ENCODE peak calls at places on chromosome 22, in six cellular contexts. One of them, this sample, is unnamed.
A peak's percentile ranks its signal among the peaks of the same experiment; 100 is the strongest.

GRCh38 chr22:18091478-18091877 is 13.7 kb downstream of the PEX26 start:
- DNase-seq in IMR-90: no peak
- DNase-seq in AG04450: no peak
- DNase-seq in PC-9: no peak
- DNase-seq in transverse colon: no peak
- DNase-seq in cardiac muscle cell: no peak
- DNase-seq in this sample: no peak

GRCh38 chr22:17366830-17367229 is 2.4 kb upstream of the CECR2 start:
- DNase-seq in PC-9: no peak
- DNase-seq in transverse colon: peak; percentile 17
- DNase-seq in AG04450: no peak
- DNase-seq in cardiac muscle cell: peak; percentile 69
- DNase-seq in IMR-90: no peak
- DNase-seq in this sample: peak; percentile 61

GRCh38 chr22:24097961-24098391 is 83.3 kb upstream of the SUSD2 start:
- DNase-seq in AG04450: no peak
- DNase-seq in transverse colon: no peak
- DNase-seq in cardiac muscle cell: no peak
- DNase-seq in PC-9: no peak
- DNase-seq in IMR-90: no peak
- DNase-seq in this sample: no peak

GRCh38 chr22:19629331-19629719 is 85.0 kb upstream of the SEPTIN5 start:
- DNase-seq in AG04450: no peak
- DNase-seq in transverse colon: no peak
- DNase-seq in IMR-90: no peak
- DNase-seq in PC-9: no peak
- DNase-seq in cardiac muscle cell: no peak
- DNase-seq in this sample: no peak

GRCh38 chr22:36391648-36392047 is 3.9 kb upstream of the MYH9 start:
- DNase-seq in transverse colon: peak; percentile 62
- DNase-seq in AG04450: no peak
- DNase-seq in IMR-90: no peak
- DNase-seq in cardiac muscle cell: no peak
- DNase-seq in PC-9: no peak
- DNase-seq in this sample: no peak

GRCh38 chr22:40552070-40552469 is 84.4 kb downstream of the MRTFA start:
- DNase-seq in transverse colon: no peak
- DNase-seq in cardiac muscle cell: no peak
- DNase-seq in PC-9: no peak
- DNase-seq in AG04450: no peak
- DNase-seq in IMR-90: no peak
- DNase-seq in this sample: peak; percentile 76

GRCh38 chr22:49302150-49302460 is 525.6 kb downstream of the BRD1 start:
- DNase-seq in transverse colon: no peak
- DNase-seq in cardiac muscle cell: no peak
- DNase-seq in IMR-90: no peak
- DNase-seq in AG04450: no peak
- DNase-seq in PC-9: no peak
- DNase-seq in this sample: no peak

GRCh38 chr22:17858033-17858432 is 83.8 kb upstream of the BID start:
- DNase-seq in cardiac muscle cell: no peak
- DNase-seq in AG04450: no peak
- DNase-seq in IMR-90: no peak
- DNase-seq in PC-9: no peak
- DNase-seq in transverse colon: no peak
- DNase-seq in this sample: no peak

GRCh38 chr22:24247011-24247507 is 2.2 kb upstream of the GGT5 start:
- DNase-seq in PC-9: no peak
- DNase-seq in IMR-90: peak; percentile 7
- DNase-seq in transverse colon: no peak
- DNase-seq in cardiac muscle cell: no peak
- DNase-seq in AG04450: no peak
- DNase-seq in this sample: no peak

GRCh38 chr22:42022162-42022847 is 23.7 kb downstream of the WBP2NL start:
- DNase-seq in IMR-90: no peak
- DNase-seq in cardiac muscle cell: no peak
- DNase-seq in transverse colon: peak; percentile 32
- DNase-seq in AG04450: no peak
- DNase-seq in PC-9: peak; percentile 28
- DNase-seq in this sample: no peak

GRCh38 chr22:33000342-33001280 is 57.6 kb downstream of the SYN3 start:
- DNase-seq in transverse colon: peak; percentile 27
- DNase-seq in cardiac muscle cell: peak; percentile 71
- DNase-seq in AG04450: no peak
- DNase-seq in IMR-90: peak; percentile 32
- DNase-seq in PC-9: peak; percentile 60
- DNase-seq in this sample: peak; percentile 58

GRCh38 chr22:31915499-31916065 is 28.8 kb upstream of the YWHAH start:
- DNase-seq in cardiac muscle cell: no peak
- DNase-seq in transverse colon: no peak
- DNase-seq in AG04450: no peak
- DNase-seq in PC-9: no peak
- DNase-seq in IMR-90: no peak
- DNase-seq in this sample: no peak

GRCh38 chr22:30497466-30498150 is 7.9 kb downstream of the SEC14L4 start:
- DNase-seq in transverse colon: no peak
- DNase-seq in cardiac muscle cell: no peak
- DNase-seq in AG04450: no peak
- DNase-seq in PC-9: no peak
- DNase-seq in IMR-90: no peak
- DNase-seq in this sample: no peak
- H3K27me3 ChIP-seq in transverse colon: peaks cover 19% of the 10 kb centered on the region
- H3K27me3 ChIP-seq in cardiac muscle cell: no peaks in the 10 kb centered on the region
- H3K27me3 ChIP-seq in AG04450: peaks cover 17% of the 10 kb centered on the region
- H3K27me3 ChIP-seq in PC-9: peaks cover 11% of the 10 kb centered on the region
- H3K27me3 ChIP-seq in IMR-90: peaks cover 31% of the 10 kb centered on the region
- H3K27me3 ChIP-seq in this sample: peaks cover 58% of the 10 kb centered on the region

GRCh38 chr22:44879301-44879680 is 126.9 kb downstream of the ARHGAP8 start:
- DNase-seq in PC-9: no peak
- DNase-seq in transverse colon: no peak
- DNase-seq in AG04450: no peak
- DNase-seq in cardiac muscle cell: no peak
- DNase-seq in IMR-90: no peak
- DNase-seq in this sample: no peak

GRCh38 chr22:44881246-44881600 is 128.6 kb downstream of the PHF21B start:
- DNase-seq in cardiac muscle cell: no peak
- DNase-seq in IMR-90: no peak
- DNase-seq in transverse colon: no peak
- DNase-seq in PC-9: no peak
- DNase-seq in AG04450: no peak
- DNase-seq in this sample: no peak

GRCh38 chr22:44880588-44881245 is 128.3 kb downstream of the ARHGAP8 start:
- DNase-seq in AG04450: no peak
- DNase-seq in IMR-90: no peak
- DNase-seq in PC-9: no peak
- DNase-seq in transverse colon: no peak
- DNase-seq in cardiac muscle cell: no peak
- DNase-seq in this sample: no peak

GRCh38 chr22:44878483-44879300 is 126.3 kb downstream of the ARHGAP8 start:
- DNase-seq in PC-9: no peak
- DNase-seq in AG04450: no peak
- DNase-seq in IMR-90: no peak
- DNase-seq in transverse colon: no peak
- DNase-seq in cardiac muscle cell: no peak
- DNase-seq in this sample: no peak

DNA sequence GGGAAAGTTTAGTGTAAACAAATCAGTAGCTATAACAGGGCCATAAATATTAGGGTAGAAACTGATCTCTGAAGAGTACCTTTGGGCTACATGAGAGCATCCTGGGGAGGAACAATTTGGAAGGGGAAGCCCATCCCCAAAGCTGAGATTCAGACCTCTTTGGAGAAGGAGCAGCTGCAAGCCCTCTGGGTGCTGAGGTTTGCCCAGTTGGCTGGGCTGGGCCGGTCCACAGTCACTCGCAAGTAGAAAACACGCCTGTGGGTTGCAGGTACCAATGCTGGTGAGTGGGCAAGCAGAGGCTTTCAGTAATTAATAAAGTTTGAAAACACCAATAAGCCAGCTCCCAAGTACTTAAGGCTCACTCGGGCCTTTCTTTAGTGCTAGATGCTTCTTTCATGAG is 124.5 kb downstream of the ARHGAP8 start:
- DNase-seq in IMR-90: no peak
- DNase-seq in transverse colon: no peak
- DNase-seq in cardiac muscle cell: no peak
- DNase-seq in AG04450: no peak
- DNase-seq in PC-9: no peak
- DNase-seq in this sample: no peak
- H3K27me3 ChIP-seq in IMR-90: no peaks in the 10 kb centered on the region
- H3K27me3 ChIP-seq in transverse colon: no peaks in the 10 kb centered on the region
- H3K27me3 ChIP-seq in cardiac muscle cell: no peaks in the 10 kb centered on the region
- H3K27me3 ChIP-seq in AG04450: peaks cover 3% of the 10 kb centered on the region
- H3K27me3 ChIP-seq in PC-9: peaks cover 33% of the 10 kb centered on the region
- H3K27me3 ChIP-seq in this sample: peaks cover 4% of the 10 kb centered on the region

DNA sequence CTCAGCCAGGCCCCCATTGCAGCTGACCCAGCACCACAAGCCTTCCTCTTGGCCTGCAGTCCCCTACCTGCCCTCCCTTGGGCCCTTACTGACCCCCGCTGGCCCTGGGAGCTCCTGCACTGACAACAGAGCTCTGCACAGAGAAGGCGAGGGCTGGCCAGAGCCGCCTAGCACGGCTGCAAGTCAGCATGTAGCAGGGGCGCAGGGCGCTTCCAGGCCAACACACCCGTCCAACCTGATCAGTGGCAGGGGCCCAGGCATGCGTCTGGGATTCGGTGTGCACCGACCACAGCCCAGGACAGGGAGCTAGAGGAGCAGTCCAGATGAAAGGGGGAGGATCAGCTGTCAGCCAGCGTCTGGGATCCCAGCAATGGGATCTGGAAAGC is 7.6 kb downstream of the WNT7B start:
- DNase-seq in AG04450: no peak
- DNase-seq in PC-9: peak; percentile 90
- DNase-seq in IMR-90: no peak
- DNase-seq in transverse colon: no peak
- DNase-seq in cardiac muscle cell: peak; percentile 23
- DNase-seq in this sample: no peak
- H3K27me3 ChIP-seq in AG04450: peaks cover 14% of the 10 kb centered on the region
- H3K27me3 ChIP-seq in PC-9: no peaks in the 10 kb centered on the region
- H3K27me3 ChIP-seq in IMR-90: peaks cover 39% of the 10 kb centered on the region
- H3K27me3 ChIP-seq in transverse colon: peaks cover 94% of the 10 kb centered on the region
- H3K27me3 ChIP-seq in cardiac muscle cell: peaks cover 98% of the 10 kb centered on the region
- H3K27me3 ChIP-seq in this sample: peaks cover 100% of the 10 kb centered on the region

GRCh38 chr22:22428222-22429098 is 80.1 kb downstream of the ZNF280B start:
- DNase-seq in IMR-90: no peak
- DNase-seq in cardiac muscle cell: no peak
- DNase-seq in AG04450: no peak
- DNase-seq in PC-9: no peak
- DNase-seq in transverse colon: no peak
- DNase-seq in this sample: no peak

GRCh38 chr22:22432479-22432878 is 76.1 kb downstream of the ZNF280B start:
- DNase-seq in AG04450: no peak
- DNase-seq in cardiac muscle cell: no peak
- DNase-seq in transverse colon: no peak
- DNase-seq in IMR-90: no peak
- DNase-seq in PC-9: no peak
- DNase-seq in this sample: no peak

GRCh38 chr22:22427542-22428065 is 80.9 kb downstream of the ZNF280B start:
- DNase-seq in transverse colon: no peak
- DNase-seq in IMR-90: no peak
- DNase-seq in cardiac muscle cell: no peak
- DNase-seq in AG04450: no peak
- DNase-seq in PC-9: no peak
- DNase-seq in this sample: no peak

GRCh38 chr22:22431271-22432220 is 77.0 kb downstream of the ZNF280B start:
- DNase-seq in AG04450: peak; percentile 6
- DNase-seq in cardiac muscle cell: peak; percentile 1
- DNase-seq in transverse colon: peak; percentile 72
- DNase-seq in IMR-90: peak; percentile 34
- DNase-seq in PC-9: peak; percentile 24
- DNase-seq in this sample: peak; percentile 30

DNA sequence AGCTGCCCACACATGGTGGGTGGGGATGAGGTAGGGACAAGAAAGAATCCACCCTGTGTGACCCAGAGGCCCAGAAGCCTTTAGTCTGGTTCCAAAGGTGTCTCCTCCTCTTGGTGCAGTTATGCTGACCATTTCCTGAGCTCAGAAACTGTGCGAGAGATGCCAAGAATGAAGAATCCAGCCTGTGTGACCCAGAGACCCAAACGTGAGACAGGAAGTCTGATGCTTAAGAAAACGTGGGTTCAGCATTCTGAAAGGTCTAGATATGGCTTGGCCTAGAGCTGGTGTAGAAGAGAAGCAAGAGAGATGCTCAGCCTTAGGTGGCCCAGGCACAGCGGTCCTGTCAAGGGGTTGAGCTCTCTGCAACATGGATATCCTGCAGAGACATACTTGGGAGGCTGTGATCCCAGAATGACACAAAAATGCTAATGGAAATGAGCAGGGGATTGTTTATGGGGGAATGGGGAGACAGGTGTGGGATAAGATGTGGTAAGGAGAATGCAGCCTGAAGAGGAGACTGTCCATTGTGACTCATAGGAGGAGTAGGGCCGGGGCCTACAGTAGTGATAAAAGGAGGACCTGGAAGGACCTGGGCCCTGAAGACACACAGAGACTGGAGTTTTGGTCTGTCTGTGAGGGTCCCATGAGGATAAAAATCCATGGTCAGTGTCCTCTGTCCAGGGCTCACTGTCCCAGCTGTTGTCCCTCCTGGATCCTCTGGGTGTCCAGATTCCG is 79.0 kb downstream of the ZNF280B start:
- DNase-seq in PC-9: no peak
- DNase-seq in cardiac muscle cell: no peak
- DNase-seq in transverse colon: no peak
- DNase-seq in AG04450: no peak
- DNase-seq in IMR-90: no peak
- DNase-seq in this sample: no peak
- H3K27me3 ChIP-seq in PC-9: peaks cover 17% of the 10 kb centered on the region
- H3K27me3 ChIP-seq in cardiac muscle cell: no peaks in the 10 kb centered on the region
- H3K27me3 ChIP-seq in transverse colon: peaks cover 6% of the 10 kb centered on the region
- H3K27me3 ChIP-seq in AG04450: peaks cover 14% of the 10 kb centered on the region
- H3K27me3 ChIP-seq in IMR-90: peaks cover 20% of the 10 kb centered on the region
- H3K27me3 ChIP-seq in this sample: peaks cover 74% of the 10 kb centered on the region